ENCODE peak calls at places on chromosomes 13 and 19, in six cellular contexts. E is dermis blood vessel endothelial cell; J is progenitor cell of endocrine pancreas; S is effector CD4-positive, alpha-beta T cell; W is T-cell; X is activated CD8-positive, alpha-beta T cell treated with anti-CD3 and anti-CD28 coated beads, Interleukin-2, amount 10 ng/mL, durations not matched to agents 7 days and 5 days. B is an unnamed sample.

GRCh38 chr13:39106216-39106995 is 68.2 kb downstream of the NHLRC3 start:
- DNase-seq in E (peak; percentile 2), J (no peak), S (no peak), W (no peak), X (no peak), B (no peak)

GRCh38 chr19:2186071-2186846 is 22.5 kb downstream of the DOT1L start:
- DNase-seq in E (peak; percentile 52), J (no peak), S (no peak), W (no peak), X (no peak), B (no peak)

GRCh38 chr13:113835461-113836274 is 28.2 kb downstream of the GAS6 start:
- DNase-seq in E (no peak), J (no peak), S (no peak), W (no peak), X (no peak), B (peak; percentile 84)

GRCh38 chr13:67462098-67462497 is 232.0 kb upstream of the PCDH9 start:
- DNase-seq in E (no peak), J (no peak), S (no peak), W (no peak), X (no peak), B (no peak)

GRCh38 chr13:110233181-110233641 is 73.7 kb downstream of the COL4A1 start:
- DNase-seq in E (peak; percentile 96), J (no peak), S (no peak), W (no peak), X (no peak), B (no peak)

GRCh38 chr13:111213964-111214726 is 99.0 kb downstream of the ARHGEF7 start:
- DNase-seq in E (peak; percentile 28), J (no peak), S (no peak), W (no peak), X (no peak), B (peak; percentile 22)

GRCh38 chr19:409515-410242 is 732 bp upstream of the C2CD4C start:
- DNase-seq in E (peak; percentile 11), J (no peak), S (no peak), W (no peak), X (no peak), B (peak; percentile 32)

GRCh38 chr13:42215578-42216421 is 56.2 kb upstream of the AKAP11 start:
- DNase-seq in E (peak; percentile 61), J (no peak), S (no peak), W (peak; percentile 4), X (peak; percentile 45), B (no peak)

GRCh38 chr13:91657283-91657682 is 258.9 kb downstream of the GPC5 start:
- DNase-seq in E (no peak), J (no peak), S (no peak), W (no peak), X (no peak), B (no peak)

GRCh38 chr19:18696023-18696422 is 12.5 kb downstream of the CRTC1 start:
- DNase-seq in E (no peak), J (no peak), S (no peak), W (no peak), X (no peak), B (no peak)

GRCh38 chr13:99968521-99969367 is 2.8 kb downstream of the ZIC5 start:
- DNase-seq in E (no peak), J (no peak), S (no peak), W (no peak), X (no peak), B (peak; percentile 82)

GRCh38 chr13:74869846-74870245 is 612.1 kb downstream of the TBC1D4 start:
- DNase-seq in E (peak; percentile 50), J (no peak), S (no peak), W (no peak), X (no peak), B (no peak)

GRCh38 chr19:2722541-2723344 is 1.6 kb upstream of the DIRAS1 start:
- DNase-seq in E (peak; percentile 62), J (no peak), S (no peak), W (no peak), X (no peak), B (no peak)

GRCh38 chr13:34675626-34676025 is 266.4 kb upstream of the NBEA start:
- DNase-seq in E (no peak), J (no peak), S (no peak), W (no peak), X (no peak), B (peak; percentile 18)

GRCh38 chr13:36814465-36814864 is 4.6 kb upstream of the RFXAP start:
- DNase-seq in E (peak; percentile 39), J (no peak), S (no peak), W (no peak), X (no peak), B (no peak)

GRCh38 chr19:6626764-6627163 is 35.8 kb upstream of the CD70 start:
- DNase-seq in E (no peak), J (no peak), S (no peak), W (no peak), X (no peak), B (no peak)

GRCh38 chr19:33734913-33735312 is 61.8 kb upstream of the KCTD15 start:
- DNase-seq in E (no peak), J (no peak), S (no peak), W (no peak), X (no peak), B (no peak)

GRCh38 chr19:7982103-7982502 is 23.3 kb downstream of the ELAVL1 start:
- DNase-seq in E (no peak), J (no peak), S (no peak), W (no peak), X (no peak), B (no peak)

GRCh38 chr19:15701757-15702589 is 25.9 kb upstream of the OR10H2 start:
- DNase-seq in E (peak; percentile 1), J (no peak), S (no peak), W (no peak), X (no peak), B (no peak)

GRCh38 chr13:111489301-111489700 is 168.9 kb downstream of the TEX29 start:
- DNase-seq in E (no peak), J (no peak), S (no peak), W (no peak), X (no peak), B (no peak)

GRCh38 chr19:1249990-1250298 is 1.6 kb downstream of the MIDN start:
- DNase-seq in E (no peak), J (no peak), S (no peak), W (no peak), X (no peak), B (no peak)

GRCh38 chr19:55528030-55528801 is 8.7 kb downstream of the SBK2 start:
- DNase-seq in E (no peak), J (no peak), S (no peak), W (no peak), X (no peak), B (peak; percentile 37)

GRCh38 chr13:31797154-31797775 is 57.9 kb downstream of the RXFP2 start:
- DNase-seq in E (peak; percentile 53), J (no peak), S (no peak), W (no peak), X (no peak), B (peak; percentile 24)

GRCh38 chr13:28040977-28041376 is 52.5 kb upstream of the URAD start:
- DNase-seq in E (peak; percentile 50), J (no peak), S (no peak), W (no peak), X (no peak), B (no peak)

GRCh38 chr13:31067416-31068118 is 94.1 kb downstream of the HSPH1 start:
- DNase-seq in E (no peak), J (no peak), S (no peak), W (no peak), X (no peak), B (no peak)

GRCh38 chr13:51339354-51339753 is at the start of gene SERPINE3:
- DNase-seq in E (no peak), J (no peak), S (no peak), W (no peak), X (no peak), B (no peak)